ENCODE peak calls at places on chromosome 7, in five cellular contexts. One of them, this sample, is unnamed.

GRCh38 chr7:159128767-159129166 is 15.9 kb downstream of the VIPR2 start:
- DNase-seq in tibial nerve: no peak
- DNase-seq in body of pancreas: no peak
- DNase-seq in lower leg skin: no peak
- DNase-seq in stomach: peak; percentile 16
- DNase-seq in this sample: no peak

GRCh38 chr7:137434530-137434929 is 91.0 kb upstream of the PTN start:
- DNase-seq in tibial nerve: no peak
- DNase-seq in body of pancreas: no peak
- DNase-seq in lower leg skin: no peak
- DNase-seq in stomach: no peak
- DNase-seq in this sample: no peak

GRCh38 chr7:88806280-88807037 is 10.9 kb upstream of the TEX47 start:
- DNase-seq in tibial nerve: no peak
- DNase-seq in body of pancreas: no peak
- DNase-seq in lower leg skin: no peak
- DNase-seq in stomach: no peak
- DNase-seq in this sample: no peak

GRCh38 chr7:12107841-12108249 is 103.2 kb upstream of the TMEM106B start:
- DNase-seq in tibial nerve: no peak
- DNase-seq in body of pancreas: no peak
- DNase-seq in lower leg skin: no peak
- DNase-seq in stomach: no peak
- DNase-seq in this sample: no peak

GRCh38 chr7:16169537-16169936 is 251.8 kb downstream of the CRPPA start:
- DNase-seq in tibial nerve: no peak
- DNase-seq in body of pancreas: no peak
- DNase-seq in lower leg skin: no peak
- DNase-seq in stomach: no peak
- DNase-seq in this sample: no peak

GRCh38 chr7:36406156-36406555 is 16.5 kb downstream of the ANLN start:
- DNase-seq in tibial nerve: no peak
- DNase-seq in body of pancreas: no peak
- DNase-seq in lower leg skin: no peak
- DNase-seq in stomach: no peak
- DNase-seq in this sample: no peak

GRCh38 chr7:18675579-18675978 is 180.0 kb downstream of the HDAC9 start:
- DNase-seq in tibial nerve: no peak
- DNase-seq in body of pancreas: no peak
- DNase-seq in lower leg skin: no peak
- DNase-seq in stomach: no peak
- DNase-seq in this sample: no peak

GRCh38 chr7:897086-897485 is 20.7 kb downstream of the GET4 start:
- DNase-seq in tibial nerve: no peak
- DNase-seq in body of pancreas: no peak
- DNase-seq in lower leg skin: no peak
- DNase-seq in stomach: no peak
- DNase-seq in this sample: no peak

GRCh38 chr7:101226686-101227085 is 8.7 kb downstream of the ZNHIT1 start:
- DNase-seq in tibial nerve: no peak
- DNase-seq in body of pancreas: no peak
- DNase-seq in lower leg skin: no peak
- DNase-seq in stomach: no peak
- DNase-seq in this sample: no peak

GRCh38 chr7:101728888-101729883 is 88.2 kb upstream of the CUX1 start:
- DNase-seq in tibial nerve: no peak
- DNase-seq in body of pancreas: no peak
- DNase-seq in lower leg skin: no peak
- DNase-seq in stomach: peak; percentile 84
- DNase-seq in this sample: peak; percentile 89

GRCh38 chr7:50953303-50953702 is 170.6 kb upstream of the GRB10 start:
- DNase-seq in tibial nerve: peak; percentile 11
- DNase-seq in body of pancreas: peak; percentile 70
- DNase-seq in lower leg skin: no peak
- DNase-seq in stomach: no peak
- DNase-seq in this sample: no peak

GRCh38 chr7:89714131-89714530 is 440.1 kb upstream of the STEAP1 start:
- DNase-seq in tibial nerve: no peak
- DNase-seq in body of pancreas: no peak
- DNase-seq in lower leg skin: no peak
- DNase-seq in stomach: no peak
- DNase-seq in this sample: no peak

GRCh38 chr7:104951546-104951945 is 62.5 kb upstream of the KMT2E start:
- DNase-seq in tibial nerve: no peak
- DNase-seq in body of pancreas: no peak
- DNase-seq in lower leg skin: peak; percentile 73
- DNase-seq in stomach: no peak
- DNase-seq in this sample: no peak

GRCh38 chr7:110870926-110871325 is 220.0 kb upstream of the LRRN3 start:
- DNase-seq in tibial nerve: no peak
- DNase-seq in body of pancreas: no peak
- DNase-seq in lower leg skin: no peak
- DNase-seq in stomach: no peak
- DNase-seq in this sample: no peak

GRCh38 chr7:140229591-140230516 is 53.1 kb upstream of the KDM7A start:
- DNase-seq in tibial nerve: no peak
- DNase-seq in body of pancreas: peak; percentile 18
- DNase-seq in lower leg skin: no peak
- DNase-seq in stomach: peak; percentile 63
- DNase-seq in this sample: peak; percentile 87

GRCh38 chr7:140230862-140231778 is 54.3 kb upstream of the KDM7A start:
- DNase-seq in tibial nerve: peak; percentile 23
- DNase-seq in body of pancreas: peak; percentile 57
- DNase-seq in lower leg skin: peak; percentile 59
- DNase-seq in stomach: peak; percentile 62
- DNase-seq in this sample: peak; percentile 87

GRCh38 chr7:140231779-140232491 is 55.2 kb upstream of the KDM7A start:
- DNase-seq in tibial nerve: no peak
- DNase-seq in body of pancreas: no peak
- DNase-seq in lower leg skin: peak; percentile 45
- DNase-seq in stomach: peak; percentile 73
- DNase-seq in this sample: peak; percentile 69

GRCh38 chr7:140229101-140229525 is 52.3 kb upstream of the KDM7A start:
- DNase-seq in tibial nerve: no peak
- DNase-seq in body of pancreas: no peak
- DNase-seq in lower leg skin: no peak
- DNase-seq in stomach: no peak
- DNase-seq in this sample: no peak

GRCh38 chr7:140230517-140230861 is 53.7 kb upstream of the KDM7A start:
- DNase-seq in tibial nerve: no peak
- DNase-seq in body of pancreas: peak; percentile 22
- DNase-seq in lower leg skin: no peak
- DNase-seq in stomach: peak; percentile 62
- DNase-seq in this sample: peak; percentile 75
- TF ChIP-seq POLR2A in tibial nerve: no peak
- TF ChIP-seq POLR2A in body of pancreas: no peak
- TF ChIP-seq POLR2A in lower leg skin: no peak
- TF ChIP-seq POLR2A in stomach: no peak
- TF ChIP-seq POLR2A in this sample: no peak

GRCh38 chr7:34949356-34949755 is 87.9 kb downstream of the DPY19L1 start:
- DNase-seq in tibial nerve: no peak
- DNase-seq in body of pancreas: no peak
- DNase-seq in lower leg skin: no peak
- DNase-seq in stomach: no peak
- DNase-seq in this sample: no peak

GRCh38 chr7:34952822-34953221 is 84.5 kb downstream of the DPY19L1 start:
- DNase-seq in tibial nerve: no peak
- DNase-seq in body of pancreas: no peak
- DNase-seq in lower leg skin: no peak
- DNase-seq in stomach: no peak
- DNase-seq in this sample: no peak
- TF ChIP-seq POLR2A in tibial nerve: no peak
- TF ChIP-seq POLR2A in body of pancreas: no peak
- TF ChIP-seq POLR2A in lower leg skin: no peak
- TF ChIP-seq POLR2A in stomach: no peak
- TF ChIP-seq POLR2A in this sample: no peak

DNA sequence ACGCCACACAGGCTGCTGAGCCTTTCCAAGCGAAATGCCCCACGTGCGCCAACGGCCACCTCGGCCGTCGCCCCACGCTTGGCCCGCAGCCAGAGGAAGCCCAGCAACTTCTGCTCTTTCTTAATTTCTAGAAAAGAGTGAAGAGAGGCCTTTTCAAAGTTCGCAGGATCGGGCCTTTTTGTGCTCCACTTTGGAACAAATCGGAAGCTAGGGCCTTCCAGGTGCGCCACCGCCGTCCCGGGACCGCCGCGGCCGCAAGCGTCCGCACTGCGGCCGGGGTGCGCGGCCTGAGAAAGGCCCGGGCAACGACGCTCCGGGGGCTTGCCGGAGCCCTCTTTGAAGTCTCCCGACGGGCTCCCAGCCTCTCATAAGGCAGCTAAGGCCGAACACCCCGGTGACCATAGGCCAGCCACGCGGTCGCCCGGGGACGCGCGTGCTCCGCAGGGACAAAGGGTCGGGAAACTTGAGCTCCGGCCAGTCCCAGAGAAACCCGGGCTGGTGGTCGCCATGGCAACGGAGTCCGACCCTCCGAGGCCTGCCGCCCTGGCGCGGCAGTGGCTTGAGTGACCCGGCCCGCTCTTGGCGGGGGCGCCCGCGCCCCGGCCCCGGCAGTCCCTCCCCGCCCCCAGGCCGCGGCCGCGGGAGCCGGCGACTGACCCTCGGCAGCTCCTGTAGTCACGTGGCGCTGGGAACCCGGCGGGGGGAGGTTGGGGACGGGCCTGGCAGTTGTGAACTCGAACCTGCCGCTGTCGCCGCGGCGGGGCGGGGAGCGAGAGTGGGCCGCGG is at the start of gene REPIN1:
- DNase-seq in tibial nerve: peak; percentile 90
- DNase-seq in body of pancreas: peak; percentile 94
- DNase-seq in lower leg skin: peak; percentile 85
- DNase-seq in stomach: peak; percentile 92
- DNase-seq in this sample: peak; percentile 94
- TF ChIP-seq POLR2A in tibial nerve: peak; percentile 70
- TF ChIP-seq POLR2A in body of pancreas: peak; percentile 63
- TF ChIP-seq POLR2A in lower leg skin: no peak
- TF ChIP-seq POLR2A in stomach: no peak
- TF ChIP-seq POLR2A in this sample: peak; percentile 46

GRCh38 chr7:44847920-44848634 is at the start of gene H2AZ2:
- DNase-seq in tibial nerve: peak; percentile 99
- DNase-seq in body of pancreas: peak; percentile 100
- DNase-seq in lower leg skin: peak; percentile 100
- DNase-seq in stomach: peak; percentile 100
- DNase-seq in this sample: peak; percentile 100
- TF ChIP-seq POLR2A in tibial nerve: peak; percentile 97
- TF ChIP-seq POLR2A in body of pancreas: peak; percentile 82
- TF ChIP-seq POLR2A in lower leg skin: no peak
- TF ChIP-seq POLR2A in stomach: no peak
- TF ChIP-seq POLR2A in this sample: peak; percentile 79

GRCh38 chr7:44573464-44574285 is at the start of gene DDX56:
- DNase-seq in tibial nerve: peak; percentile 89
- DNase-seq in body of pancreas: peak; percentile 95
- DNase-seq in lower leg skin: peak; percentile 94
- DNase-seq in stomach: peak; percentile 96
- DNase-seq in this sample: peak; percentile 95
- TF ChIP-seq POLR2A in tibial nerve: peak; percentile 91
- TF ChIP-seq POLR2A in body of pancreas: peak; percentile 88
- TF ChIP-seq POLR2A in lower leg skin: no peak
- TF ChIP-seq POLR2A in stomach: no peak
- TF ChIP-seq POLR2A in this sample: peak; percentile 87

DNA sequence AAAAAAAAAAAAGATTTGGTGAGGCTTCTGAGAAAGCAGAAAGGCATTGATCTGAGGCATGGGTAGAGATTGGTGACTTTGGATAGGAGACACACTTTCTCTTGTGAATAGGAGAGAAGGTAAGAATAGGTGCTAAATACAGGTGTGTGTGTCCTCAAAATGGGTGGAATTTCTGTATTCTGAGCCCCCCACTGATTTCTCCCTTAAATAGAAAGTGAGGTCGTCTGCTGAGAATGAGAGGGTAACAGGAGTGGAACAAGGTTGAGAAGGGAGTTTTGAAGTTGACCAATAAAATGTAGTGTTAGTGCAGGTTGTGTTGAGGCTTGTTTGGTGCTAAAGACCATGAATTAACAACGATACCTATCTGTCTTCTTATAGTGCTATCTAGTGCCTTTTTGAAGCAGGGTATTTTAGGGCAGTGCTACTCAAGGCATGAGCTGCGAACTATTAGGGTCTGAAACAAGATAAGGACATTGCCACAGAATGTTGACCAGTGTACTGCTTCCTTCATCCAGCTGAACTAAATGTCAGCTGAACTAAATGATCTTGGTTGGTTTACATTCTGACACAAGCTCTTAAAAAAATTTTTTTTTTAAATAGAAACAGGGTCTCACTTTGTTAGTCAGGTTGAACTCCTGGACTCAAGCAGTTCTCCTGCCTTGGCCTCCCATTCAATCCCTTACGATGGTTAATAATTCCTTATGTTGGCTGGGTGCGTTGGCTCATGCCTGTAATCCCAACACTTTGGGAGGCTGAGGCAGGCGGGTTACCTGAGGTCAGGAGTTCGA is 12.4 kb downstream of the TRIM24 start:
- DNase-seq in tibial nerve: no peak
- DNase-seq in body of pancreas: no peak
- DNase-seq in lower leg skin: no peak
- DNase-seq in stomach: no peak
- DNase-seq in this sample: no peak
- TF ChIP-seq POLR2A in tibial nerve: no peak
- TF ChIP-seq POLR2A in body of pancreas: no peak
- TF ChIP-seq POLR2A in lower leg skin: no peak
- TF ChIP-seq POLR2A in stomach: no peak
- TF ChIP-seq POLR2A in this sample: no peak

GRCh38 chr7:98800996-98801395 is 68.8 kb downstream of the TMEM130 start:
- DNase-seq in tibial nerve: no peak
- DNase-seq in body of pancreas: no peak
- DNase-seq in lower leg skin: no peak
- DNase-seq in stomach: no peak
- DNase-seq in this sample: no peak
- TF ChIP-seq POLR2A in tibial nerve: no peak
- TF ChIP-seq POLR2A in body of pancreas: no peak
- TF ChIP-seq POLR2A in lower leg skin: no peak
- TF ChIP-seq POLR2A in stomach: no peak
- TF ChIP-seq POLR2A in this sample: no peak

GRCh38 chr7:22292519-22292918 is 64.4 kb downstream of the RAPGEF5 start:
- DNase-seq in tibial nerve: no peak
- DNase-seq in body of pancreas: no peak
- DNase-seq in lower leg skin: no peak
- DNase-seq in stomach: no peak
- DNase-seq in this sample: no peak

GRCh38 chr7:22288212-22288611 is 68.7 kb downstream of the RAPGEF5 start:
- DNase-seq in tibial nerve: no peak
- DNase-seq in body of pancreas: no peak
- DNase-seq in lower leg skin: no peak
- DNase-seq in stomach: no peak
- DNase-seq in this sample: no peak

GRCh38 chr7:22281481-22281880 is 75.5 kb downstream of the RAPGEF5 start:
- DNase-seq in tibial nerve: no peak
- DNase-seq in body of pancreas: no peak
- DNase-seq in lower leg skin: no peak
- DNase-seq in stomach: no peak
- DNase-seq in this sample: no peak

GRCh38 chr7:22291979-22292378 is 65.0 kb downstream of the RAPGEF5 start:
- DNase-seq in tibial nerve: no peak
- DNase-seq in body of pancreas: no peak
- DNase-seq in lower leg skin: no peak
- DNase-seq in stomach: no peak
- DNase-seq in this sample: no peak

GRCh38 chr7:22287412-22287811 is 69.5 kb downstream of the RAPGEF5 start:
- DNase-seq in tibial nerve: no peak
- DNase-seq in body of pancreas: no peak
- DNase-seq in lower leg skin: no peak
- DNase-seq in stomach: no peak
- DNase-seq in this sample: no peak
- TF ChIP-seq POLR2A in tibial nerve: no peak
- TF ChIP-seq POLR2A in body of pancreas: no peak
- TF ChIP-seq POLR2A in lower leg skin: no peak
- TF ChIP-seq POLR2A in stomach: no peak
- TF ChIP-seq POLR2A in this sample: no peak

This sample was measured in transverse colon.